ENCODE peak calls at places on chromosomes 6 and 20, in five cellular contexts. P is bronchial epithelial cell, M is heart left ventricle, L is MM.1S, D is HepG2. W is an unnamed sample.

GRCh38 chr6:1585669-1586049 is 24.1 kb upstream of the FOXC1 start:
- DNase-seq in P (no peak), M (peak; percentile 61), L (no peak), D (no peak), W (no peak)

GRCh38 chr6:159879829-159880228 is 11.0 kb upstream of the MAS1 start:
- DNase-seq in P (no peak), M (no peak), L (no peak), D (no peak), W (no peak)

GRCh38 chr6:68038815-68039408 is 596.2 kb upstream of the ADGRB3 start:
- DNase-seq in P (no peak), M (no peak), L (no peak), D (no peak), W (no peak)

GRCh38 chr6:97215157-97215769 is 67.8 kb downstream of the MMS22L start:
- DNase-seq in P (peak; percentile 50), M (no peak), L (no peak), D (peak; percentile 26), W (no peak)

GRCh38 chr6:46954819-46955520 is 33.2 kb upstream of the ADGRF5 start:
- DNase-seq in P (peak; percentile 69), M (no peak), L (no peak), D (no peak), W (no peak)

GRCh38 chr6:1390071-1390804 is 862 bp downstream of the FOXF2 start:
- DNase-seq in P (peak; percentile 29), M (no peak), L (no peak), D (no peak), W (no peak)

GRCh38 chr6:136113736-136114173 is 136.4 kb downstream of the MTFR2 start:
- DNase-seq in P (peak; percentile 86), M (no peak), L (no peak), D (no peak), W (no peak)

GRCh38 chr20:9427977-9428607 is 86.3 kb upstream of the LAMP5 start:
- DNase-seq in P (no peak), M (no peak), L (no peak), D (no peak), W (no peak)

GRCh38 chr6:56959938-56960337 is 5.0 kb downstream of the BEND6 start:
- DNase-seq in P (peak; percentile 85), M (no peak), L (no peak), D (no peak), W (no peak)

GRCh38 chr6:4225207-4225872 is 90.0 kb upstream of the ECI2 start:
- DNase-seq in P (no peak), M (no peak), L (no peak), D (peak; percentile 27), W (no peak)

GRCh38 chr6:28816339-28816908 is 107.4 kb downstream of the TRIM27 start:
- DNase-seq in P (no peak), M (no peak), L (no peak), D (no peak), W (no peak)

GRCh38 chr20:4811661-4812181 is 90.0 kb downstream of the PRND start:
- DNase-seq in P (no peak), M (peak; percentile 85), L (no peak), D (no peak), W (no peak)

GRCh38 chr6:137734875-137735182 is 132.2 kb upstream of the TNFAIP3 start:
- DNase-seq in P (no peak), M (no peak), L (no peak), D (peak; percentile 86), W (no peak)

GRCh38 chr6:14786008-14786407 is 459.9 kb upstream of the JARID2 start:
- DNase-seq in P (no peak), M (no peak), L (no peak), D (no peak), W (no peak)

GRCh38 chr6:17907467-17908229 is 79.8 kb downstream of the KIF13A start:
- DNase-seq in P (peak; percentile 100), M (no peak), L (no peak), D (peak; percentile 52), W (no peak)

GRCh38 chr20:43558412-43559146 is at the start of gene SGK2:
- DNase-seq in P (peak; percentile 37), M (no peak), L (no peak), D (peak; percentile 96), W (no peak)

GRCh38 chr6:35948725-35949124 is 27.8 kb upstream of the SRPK1 start:
- DNase-seq in P (peak; percentile 32), M (no peak), L (peak; percentile 11), D (peak; percentile 38), W (no peak)

DNA sequence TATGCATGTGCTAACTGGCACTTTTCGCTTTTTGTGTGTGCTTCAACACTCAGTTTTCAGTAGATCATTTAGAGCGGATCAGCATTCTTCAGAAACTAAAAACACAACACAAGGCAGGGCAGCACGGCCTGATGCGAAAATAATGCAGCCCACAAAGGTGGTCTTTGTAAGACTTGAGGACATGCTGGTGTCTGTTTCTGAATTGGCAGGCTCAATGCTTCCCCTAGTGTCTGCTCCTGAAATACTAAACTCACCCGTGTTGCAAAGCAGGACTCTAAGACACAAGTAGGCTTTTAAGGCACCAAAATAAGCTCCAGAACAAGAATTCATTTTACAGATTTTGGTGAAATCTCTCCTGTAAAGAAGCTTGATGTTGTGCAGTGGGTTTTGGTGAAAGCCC is 676.5 kb downstream of the TENT5A start:
- DNase-seq in P (peak; percentile 15), M (no peak), L (no peak), D (peak; percentile 9), W (no peak)
- TF ChIP-seq CTCF in P (peak; percentile 38), M (peak; percentile 42), L (peak; percentile 29), D (peak; percentile 50), W (peak; percentile 33)

GRCh38 chr6:163724196-163724595 is 309.7 kb downstream of the QKI start:
- DNase-seq in P (no peak), M (no peak), L (no peak), D (no peak), W (no peak)
- TF ChIP-seq CTCF in P (no peak), M (no peak), L (no peak), D (no peak), W (no peak)

DNA sequence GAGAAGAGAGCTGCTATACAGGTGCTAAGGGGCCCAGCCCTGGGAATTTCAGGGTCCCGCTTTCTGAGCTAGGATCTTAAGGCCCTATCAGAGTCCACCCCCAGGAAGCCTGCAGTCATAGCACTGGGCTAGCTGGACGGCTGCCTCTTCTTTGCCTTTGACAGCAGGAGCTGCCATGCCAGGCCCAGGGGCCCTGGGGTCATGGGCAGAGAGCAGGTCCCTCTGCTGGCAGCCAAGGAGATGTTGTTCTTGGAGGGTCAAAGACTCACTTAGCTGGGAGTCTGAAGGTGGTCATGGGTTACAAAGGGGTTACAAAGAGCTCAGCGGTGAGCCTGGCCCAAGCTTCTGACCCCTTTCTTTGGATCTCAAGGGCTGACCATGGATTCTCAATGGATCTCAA is 52.7 kb downstream of the RPP21 start:
- DNase-seq in P (no peak), M (no peak), L (no peak), D (no peak), W (no peak)
- TF ChIP-seq CTCF in P (no peak), M (no peak), L (no peak), D (peak; percentile 5), W (peak; percentile 8)

GRCh38 chr6:152701081-152701862 is 3.6 kb downstream of the MYCT1 start:
- DNase-seq in P (no peak), M (no peak), L (no peak), D (no peak), W (no peak)
- TF ChIP-seq CTCF in P (no peak), M (peak; percentile 25), L (no peak), D (peak; percentile 14), W (peak; percentile 4)

GRCh38 chr6:43575772-43576551 is at the start of the genes POLH and XPO5:
- DNase-seq in P (peak; percentile 85), M (peak; percentile 96), L (peak; percentile 95), D (peak; percentile 92), W (peak; percentile 98)
- TF ChIP-seq CTCF in P (peak; percentile 40), M (no peak), L (peak; percentile 28), D (peak; percentile 38), W (no peak)

GRCh38 chr20:14193885-14194284 is 143.5 kb downstream of the FLRT3 start:
- DNase-seq in P (peak; percentile 25), M (no peak), L (no peak), D (no peak), W (no peak)
- TF ChIP-seq CTCF in P (no peak), M (no peak), L (no peak), D (no peak), W (no peak)

GRCh38 chr6:135087803-135088202 is 33.2 kb upstream of the HBS1L start:
- DNase-seq in P (no peak), M (no peak), L (no peak), D (no peak), W (no peak)

GRCh38 chr6:135088232-135088760 is 33.7 kb upstream of the HBS1L start:
- DNase-seq in P (no peak), M (no peak), L (no peak), D (no peak), W (no peak)

GRCh38 chr6:135090819-135091218 is 36.2 kb upstream of the HBS1L start:
- DNase-seq in P (no peak), M (no peak), L (no peak), D (no peak), W (no peak)

GRCh38 chr6:135089901-135090300 is 35.3 kb upstream of the HBS1L start:
- DNase-seq in P (no peak), M (no peak), L (no peak), D (no peak), W (no peak)

GRCh38 chr6:135088818-135089809 is 34.5 kb upstream of the HBS1L start:
- DNase-seq in P (peak; percentile 87), M (no peak), L (peak; percentile 39), D (peak; percentile 25), W (peak; percentile 38)
- TF ChIP-seq CTCF in P (peak; percentile 43), M (no peak), L (peak; percentile 44), D (peak; percentile 6), W (peak; percentile 39)

DNA sequence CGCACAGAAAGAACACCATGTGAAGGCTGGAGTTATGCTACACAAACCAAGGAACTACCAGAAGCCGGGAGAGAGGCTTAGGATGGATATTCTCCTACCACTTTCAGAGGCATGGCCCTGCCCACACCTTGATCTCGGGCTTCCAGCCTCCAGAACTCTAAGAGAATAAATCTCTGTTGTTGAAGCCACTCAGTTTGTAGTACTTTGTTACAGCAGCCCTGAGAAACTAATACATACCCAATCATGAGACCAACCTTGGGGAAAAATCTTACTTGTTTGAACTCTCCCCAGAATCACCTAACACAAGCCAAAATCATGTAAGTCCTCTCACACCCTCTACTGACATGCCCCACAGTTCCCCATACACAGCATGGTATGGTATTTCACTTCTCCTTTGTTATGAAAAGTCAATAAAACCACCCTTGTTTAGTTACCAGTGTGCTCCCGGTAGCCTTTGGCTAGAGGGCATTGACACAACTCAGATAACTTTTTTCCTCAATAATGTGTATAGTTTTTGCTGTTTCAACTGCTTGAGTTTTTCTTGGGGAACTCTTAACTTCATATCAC is 40.7 kb upstream of the SLC2A12 start:
- DNase-seq in P (no peak), M (no peak), L (peak; percentile 12), D (no peak), W (no peak)
- TF ChIP-seq CTCF in P (no peak), M (no peak), L (peak; percentile 12), D (no peak), W (no peak)